ENCODE peak calls at places on chromosomes 11 and 22, in seven cellular contexts. E is esophagus squamous epithelium; S is A549; I is heart right ventricle; K is CD4-positive, alpha-beta memory T cell; Y is IMR-90; J is GM23248. B is an unnamed sample.

GRCh38 chr11:93686226-93686625 is 24.7 kb downstream of the CEP295 start:
- DNase-seq in K (no peak), Y (no peak), S (no peak), J (peak; percentile 2), I (no peak), E (no peak), B (no peak)

GRCh38 chr11:76048763-76049162 is 157.5 kb downstream of the WNT11 start:
- DNase-seq in E (no peak), K (peak; percentile 16), Y (no peak), J (no peak), I (no peak), S (peak; percentile 63), B (peak; percentile 61)

GRCh38 chr11:115462004-115462541 is 42.1 kb downstream of the CADM1 start:
- DNase-seq in Y (peak; percentile 0), K (no peak), J (no peak), S (no peak), E (no peak), I (peak; percentile 8), B (no peak)

GRCh38 chr11:45079943-45080719 is 66.3 kb upstream of the PRDM11 start:
- DNase-seq in I (no peak), K (peak; percentile 66), S (no peak), Y (no peak), E (no peak), J (no peak), B (no peak)

GRCh38 chr22:43988116-43988817 is 33.0 kb downstream of the SAMM50 start:
- DNase-seq in E (no peak), S (no peak), Y (no peak), I (no peak), K (no peak), J (no peak), B (no peak)

GRCh38 chr11:9862981-9863380 is 199.1 kb downstream of the SWAP70 start:
- DNase-seq in K (no peak), Y (no peak), J (no peak), S (peak; percentile 35), E (no peak), I (no peak), B (no peak)

GRCh38 chr11:112584674-112585073 is 324.0 kb upstream of the PLET1 start:
- DNase-seq in Y (no peak), K (peak; percentile 2), I (no peak), J (no peak), E (no peak), S (no peak), B (no peak)

GRCh38 chr22:21446128-21446826 is 20.9 kb upstream of the TMEM191C start:
- DNase-seq in I (no peak), E (no peak), S (no peak), J (no peak), K (no peak), Y (no peak), B (no peak)

GRCh38 chr11:128283445-128283844 is 303.9 kb downstream of the ETS1 start:
- DNase-seq in S (no peak), I (no peak), E (no peak), K (no peak), J (no peak), Y (peak; percentile 59), B (no peak)

GRCh38 chr22:26576026-26576680 is 13.8 kb downstream of the TPST2 start:
- DNase-seq in Y (peak; percentile 39), J (no peak), K (no peak), E (no peak), S (no peak), I (no peak), B (no peak)

GRCh38 chr11:67370351-67371076 is 2.9 kb downstream of the CLCF1 start:
- DNase-seq in S (no peak), Y (peak; percentile 87), K (no peak), J (peak; percentile 57), E (no peak), I (no peak), B (no peak)

GRCh38 chr22:23403720-23404688 is 176.1 kb downstream of the IGLL1 start:
- DNase-seq in K (no peak), I (no peak), S (no peak), Y (no peak), J (peak; percentile 36), E (no peak), B (peak; percentile 43)

GRCh38 chr11:57900315-57900714 is 123.4 kb upstream of the OR9Q1 start:
- DNase-seq in J (no peak), K (no peak), S (peak; percentile 41), I (no peak), E (no peak), Y (no peak), B (peak; percentile 74)

GRCh38 chr22:43185860-43186261 is 1.1 kb downstream of the TTLL12 start:
- DNase-seq in E (no peak), J (peak; percentile 51), K (no peak), I (peak; percentile 62), S (no peak), Y (peak; percentile 23), B (peak; percentile 69)

GRCh38 chr11:5809122-5809519 is 397 bp downstream of the OR52N2 start:
- DNase-seq in J (peak; percentile 31), I (no peak), K (peak; percentile 5), E (no peak), Y (no peak), S (no peak), B (no peak)

GRCh38 chr11:7655253-7656217 is 17.8 kb downstream of the CYB5R2 start:
- DNase-seq in K (no peak), Y (no peak), I (no peak), J (no peak), S (no peak), E (no peak), B (peak; percentile 46)

GRCh38 chr11:108632041-108632440 is 32.8 kb upstream of the DDX10 start:
- DNase-seq in E (no peak), S (no peak), J (no peak), Y (no peak), I (no peak), K (no peak), B (no peak)

GRCh38 chr11:65636810-65637557 is 917 bp upstream of the SIPA1 start:
- DNase-seq in I (no peak), S (no peak), J (no peak), K (no peak), E (no peak), Y (no peak), B (no peak)

GRCh38 chr11:125457814-125458343 is 38.2 kb downstream of the FEZ1 start:
- DNase-seq in Y (peak; percentile 81), E (no peak), J (peak; percentile 91), S (no peak), I (peak; percentile 70), K (no peak), B (no peak)

GRCh38 chr11:103378931-103379330 is 269.7 kb downstream of the DYNC2H1 start:
- DNase-seq in Y (no peak), I (no peak), J (peak; percentile 31), K (no peak), E (no peak), S (no peak), B (no peak)

GRCh38 chr11:85809191-85809590 is 1.8 kb downstream of the SYTL2 start:
- DNase-seq in Y (no peak), J (no peak), E (no peak), I (no peak), S (no peak), K (peak; percentile 46), B (no peak)

GRCh38 chr11:56624661-56625110 is 10.0 kb upstream of the OR5M1 start:
- DNase-seq in J (peak; percentile 89), E (no peak), K (no peak), S (peak; percentile 77), Y (peak; percentile 34), I (no peak), B (no peak)

GRCh38 chr11:24489477-24489876 is 7.4 kb upstream of the LUZP2 start:
- DNase-seq in K (no peak), Y (no peak), J (no peak), I (no peak), S (no peak), E (no peak), B (no peak)

GRCh38 chr22:35835998-35836691 is 118.5 kb downstream of the APOL5 start:
- DNase-seq in J (peak; percentile 92), E (no peak), I (peak; percentile 26), Y (peak; percentile 86), K (no peak), S (peak; percentile 75), B (no peak)

GRCh38 chr11:62401781-62402180 is 17.1 kb upstream of the SCGB1A1 start:
- DNase-seq in S (no peak), K (no peak), J (peak; percentile 51), I (no peak), Y (no peak), E (no peak), B (no peak)

GRCh38 chr22:41563051-41563711 is 2.4 kb downstream of the CSDC2 start:
- DNase-seq in K (no peak), J (peak; percentile 85), Y (peak; percentile 85), I (no peak), S (peak; percentile 53), E (no peak), B (no peak)

GRCh38 chr22:37069719-37070118 is 18.2 kb downstream of the KCTD17 start:
- DNase-seq in Y (no peak), S (no peak), J (no peak), E (no peak), I (no peak), K (no peak), B (no peak)
- H3K9me3 ChIP-seq in Y (no peaks in the 10 kb centered on the region), S (no peaks in the 10 kb centered on the region), J (no peaks in the 10 kb centered on the region), E (no peaks in the 10 kb centered on the region), I (no peaks in the 10 kb centered on the region), K (no peaks in the 10 kb centered on the region), B (no peaks in the 10 kb centered on the region)

DNA sequence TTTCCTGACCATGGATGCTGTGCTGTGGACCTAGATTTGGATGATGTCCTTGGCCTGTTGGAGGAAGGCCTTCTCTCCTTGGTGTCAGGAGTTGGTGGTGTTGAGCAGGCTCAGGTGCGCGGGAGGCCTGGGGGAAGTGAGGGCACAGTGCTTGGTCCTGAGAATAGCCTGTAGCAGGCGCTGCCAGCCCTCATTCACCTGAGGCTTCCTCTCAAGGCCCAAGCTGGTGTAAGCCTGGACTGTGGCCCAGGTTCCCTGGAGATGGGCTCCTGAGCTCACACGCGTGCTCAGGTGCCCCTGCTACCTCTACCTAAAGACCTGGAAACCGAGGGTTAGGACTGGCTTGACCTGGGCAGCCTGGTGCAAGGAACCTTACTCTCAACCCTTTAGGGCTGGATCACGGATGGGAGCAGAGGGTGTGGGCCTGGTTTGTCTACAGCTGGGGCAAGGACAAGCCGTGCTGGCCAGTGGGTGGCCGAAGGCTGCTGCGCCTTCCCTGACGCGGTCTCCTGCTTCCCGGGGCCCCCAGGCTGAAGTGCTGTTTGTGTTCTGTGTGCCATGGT is 7.8 kb upstream of the GRAMD4 start:
- DNase-seq in I (no peak), S (no peak), Y (no peak), J (no peak), K (no peak), E (no peak), B (no peak)
- H3K4me1 ChIP-seq in I (peaks cover 64% of the 10 kb centered on the region), S (peaks cover 7% of the 10 kb centered on the region), Y (peaks cover 12% of the 10 kb centered on the region), J (no peaks in the 10 kb centered on the region), K (peaks cover 32% of the 10 kb centered on the region), E (peaks cover 64% of the 10 kb centered on the region), B (peaks cover 12% of the 10 kb centered on the region)

GRCh38 chr22:47465222-47465621 is 702.8 kb downstream of the TBC1D22A start:
- DNase-seq in K (no peak), J (no peak), S (no peak), E (no peak), Y (no peak), I (no peak), B (no peak)
- H3K9me3 ChIP-seq in K (no peaks in the 10 kb centered on the region), J (peaks cover 3% of the 10 kb centered on the region), S (no peaks in the 10 kb centered on the region), E (no peaks in the 10 kb centered on the region), Y (peaks cover 28% of the 10 kb centered on the region), I (peaks cover 3% of the 10 kb centered on the region), B (no peaks in the 10 kb centered on the region)

DNA sequence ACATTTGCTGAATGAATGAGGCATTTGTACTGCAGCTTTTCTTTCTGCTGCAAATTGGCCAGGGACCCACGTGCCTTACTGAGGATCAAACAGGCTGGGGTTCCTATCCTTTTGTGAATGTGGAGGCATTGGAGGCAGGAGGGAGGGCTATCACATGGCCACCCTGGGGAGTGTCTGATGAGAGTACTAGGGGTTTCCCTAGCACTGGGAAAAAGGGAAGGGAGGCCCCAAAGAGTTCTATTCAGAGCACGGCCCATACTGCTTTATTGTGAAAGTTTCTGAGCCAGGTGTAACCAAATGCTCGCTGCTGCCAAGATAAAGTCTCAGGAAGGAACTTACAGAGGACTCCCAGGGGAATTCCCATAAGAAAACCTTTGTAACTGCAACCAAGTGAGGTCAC is 78.4 kb upstream of the ANO1 start:
- DNase-seq in S (no peak), E (no peak), Y (no peak), I (no peak), K (no peak), J (no peak), B (no peak)
- H3K4me1 ChIP-seq in S (no peaks in the 10 kb centered on the region), E (no peaks in the 10 kb centered on the region), Y (peaks cover 14% of the 10 kb centered on the region), I (peaks cover 18% of the 10 kb centered on the region), K (no peaks in the 10 kb centered on the region), J (no peaks in the 10 kb centered on the region), B (no peaks in the 10 kb centered on the region)

B was measured in Peyer's patch.